ENCODE peak calls at places on chromosome 5, in four cellular contexts. One of them, this sample, is unnamed.

GRCh38 chr5:130365956-130366355 is 461.7 kb downstream of the CHSY3 start:
- DNase-seq in heart right ventricle: no peak
- DNase-seq in cardiac muscle cell: no peak
- DNase-seq in HFF-Myc: no peak
- DNase-seq in this sample: no peak

GRCh38 chr5:134041570-134042411 is 37.0 kb upstream of the VDAC1 start:
- DNase-seq in heart right ventricle: no peak
- DNase-seq in cardiac muscle cell: no peak
- DNase-seq in HFF-Myc: no peak
- DNase-seq in this sample: no peak

GRCh38 chr5:174723979-174724483 is 351 bp upstream of the MSX2 start:
- DNase-seq in heart right ventricle: no peak
- DNase-seq in cardiac muscle cell: peak
- DNase-seq in HFF-Myc: no peak
- DNase-seq in this sample: no peak

GRCh38 chr5:99940540-99940939 is 594.6 kb upstream of the FAM174A start:
- DNase-seq in heart right ventricle: no peak
- DNase-seq in cardiac muscle cell: no peak
- DNase-seq in HFF-Myc: no peak
- DNase-seq in this sample: no peak

GRCh38 chr5:24163091-24163490 is 481.7 kb downstream of the CDH10 start:
- DNase-seq in heart right ventricle: no peak
- DNase-seq in cardiac muscle cell: no peak
- DNase-seq in HFF-Myc: no peak
- DNase-seq in this sample: no peak

GRCh38 chr5:146283344-146283761 is 55.3 kb upstream of the POU4F3 start:
- DNase-seq in heart right ventricle: no peak
- DNase-seq in cardiac muscle cell: no peak
- DNase-seq in HFF-Myc: peak
- DNase-seq in this sample: peak

GRCh38 chr5:103010120-103010666 is 109.7 kb downstream of the GIN1 start:
- DNase-seq in heart right ventricle: no peak
- DNase-seq in cardiac muscle cell: no peak
- DNase-seq in HFF-Myc: no peak
- DNase-seq in this sample: no peak

GRCh38 chr5:96199713-96200183 is 233.3 kb downstream of the PCSK1 start:
- DNase-seq in heart right ventricle: no peak
- DNase-seq in cardiac muscle cell: no peak
- DNase-seq in HFF-Myc: no peak
- DNase-seq in this sample: no peak

GRCh38 chr5:118679123-118679940 is 309.0 kb downstream of the DTWD2 start:
- DNase-seq in heart right ventricle: no peak
- DNase-seq in cardiac muscle cell: no peak
- DNase-seq in HFF-Myc: no peak
- DNase-seq in this sample: no peak

GRCh38 chr5:68285857-68286611 is 70.5 kb downstream of the PIK3R1 start:
- DNase-seq in heart right ventricle: no peak
- DNase-seq in cardiac muscle cell: peak
- DNase-seq in HFF-Myc: no peak
- DNase-seq in this sample: no peak

GRCh38 chr5:68698025-68698940 is 395.5 kb upstream of the SLC30A5 start:
- DNase-seq in heart right ventricle: no peak
- DNase-seq in cardiac muscle cell: no peak
- DNase-seq in HFF-Myc: no peak
- DNase-seq in this sample: no peak

GRCh38 chr5:17187401-17187800 is 30.0 kb upstream of the BASP1 start:
- DNase-seq in heart right ventricle: no peak
- DNase-seq in cardiac muscle cell: no peak
- DNase-seq in HFF-Myc: no peak
- DNase-seq in this sample: no peak

GRCh38 chr5:84724683-84725082 is 340.0 kb upstream of the EDIL3 start:
- DNase-seq in heart right ventricle: no peak
- DNase-seq in cardiac muscle cell: no peak
- DNase-seq in HFF-Myc: no peak
- DNase-seq in this sample: peak

GRCh38 chr5:17990168-17990567 is 355.9 kb downstream of the TAF11L14 start:
- DNase-seq in heart right ventricle: no peak
- DNase-seq in cardiac muscle cell: no peak
- DNase-seq in HFF-Myc: no peak
- DNase-seq in this sample: no peak

GRCh38 chr5:37988454-37989046 is 148.7 kb upstream of the GDNF start:
- DNase-seq in heart right ventricle: no peak
- DNase-seq in cardiac muscle cell: no peak
- DNase-seq in HFF-Myc: no peak
- DNase-seq in this sample: no peak

GRCh38 chr5:9295466-9295801 is 250.4 kb downstream of the SEMA5A start:
- DNase-seq in heart right ventricle: no peak
- DNase-seq in cardiac muscle cell: no peak
- DNase-seq in HFF-Myc: no peak
- DNase-seq in this sample: no peak

GRCh38 chr5:170484847-170485605 is 18.8 kb upstream of the KCNIP1 start:
- DNase-seq in heart right ventricle: no peak
- DNase-seq in cardiac muscle cell: no peak
- DNase-seq in HFF-Myc: no peak
- DNase-seq in this sample: no peak

GRCh38 chr5:131466171-131466766 is 168.8 kb downstream of the RAPGEF6 start:
- DNase-seq in heart right ventricle: no peak
- DNase-seq in cardiac muscle cell: no peak
- DNase-seq in HFF-Myc: peak
- DNase-seq in this sample: peak

GRCh38 chr5:107231191-107231590 is 439.5 kb downstream of the EFNA5 start:
- DNase-seq in heart right ventricle: no peak
- DNase-seq in cardiac muscle cell: no peak
- DNase-seq in HFF-Myc: no peak
- DNase-seq in this sample: no peak

GRCh38 chr5:141359790-141360426 is at the start of gene PCDHGB2:
- DNase-seq in heart right ventricle: no peak
- DNase-seq in cardiac muscle cell: peak
- DNase-seq in HFF-Myc: no peak
- DNase-seq in this sample: no peak

GRCh38 chr5:145804701-145805100 is 30.4 kb downstream of the PRELID2 start:
- DNase-seq in heart right ventricle: no peak
- DNase-seq in cardiac muscle cell: no peak
- DNase-seq in HFF-Myc: no peak
- DNase-seq in this sample: no peak

GRCh38 chr5:125394661-125395280 is 648.3 kb upstream of the ZNF608 start:
- DNase-seq in heart right ventricle: no peak
- DNase-seq in cardiac muscle cell: no peak
- DNase-seq in HFF-Myc: no peak
- DNase-seq in this sample: no peak

GRCh38 chr5:50922942-50923767 is 256.7 kb downstream of the PARP8 start:
- DNase-seq in heart right ventricle: peak
- DNase-seq in cardiac muscle cell: no peak
- DNase-seq in HFF-Myc: no peak
- DNase-seq in this sample: no peak

GRCh38 chr5:147966326-147966725 is 60.0 kb upstream of the C5orf46 start:
- DNase-seq in heart right ventricle: no peak
- DNase-seq in cardiac muscle cell: no peak
- DNase-seq in HFF-Myc: no peak
- DNase-seq in this sample: no peak

GRCh38 chr5:178232124-178232919 is at the start of gene PHYKPL:
- DNase-seq in heart right ventricle: peak
- DNase-seq in cardiac muscle cell: peak
- DNase-seq in HFF-Myc: no peak
- DNase-seq in this sample: no peak

GRCh38 chr5:18968966-18969365 is 1019.0 kb downstream of the CDH18 start:
- DNase-seq in heart right ventricle: no peak
- DNase-seq in cardiac muscle cell: no peak
- DNase-seq in HFF-Myc: no peak
- DNase-seq in this sample: no peak

GRCh38 chr5:78811121-78811832 is 162.7 kb upstream of the LHFPL2 start:
- DNase-seq in heart right ventricle: no peak
- DNase-seq in cardiac muscle cell: no peak
- DNase-seq in HFF-Myc: no peak
- DNase-seq in this sample: no peak

GRCh38 chr5:39058984-39059565 is 15.1 kb downstream of the RICTOR start:
- DNase-seq in heart right ventricle: no peak
- DNase-seq in cardiac muscle cell: no peak
- DNase-seq in HFF-Myc: no peak
- DNase-seq in this sample: no peak

GRCh38 chr5:5276471-5276870 is 136.3 kb downstream of the ADAMTS16 start:
- DNase-seq in heart right ventricle: no peak
- DNase-seq in cardiac muscle cell: no peak
- DNase-seq in HFF-Myc: no peak
- DNase-seq in this sample: no peak

GRCh38 chr5:65326912-65327311 is 154.8 kb downstream of the ADAMTS6 start:
- DNase-seq in heart right ventricle: no peak
- DNase-seq in cardiac muscle cell: no peak
- DNase-seq in HFF-Myc: peak
- DNase-seq in this sample: no peak

GRCh38 chr5:154276932-154277331 is 86.4 kb downstream of the GALNT10 start:
- DNase-seq in heart right ventricle: peak
- DNase-seq in cardiac muscle cell: no peak
- DNase-seq in HFF-Myc: peak
- DNase-seq in this sample: peak

GRCh38 chr5:176732306-176732705 is 78.1 kb upstream of the UNC5A start:
- DNase-seq in heart right ventricle: no peak
- DNase-seq in cardiac muscle cell: no peak
- DNase-seq in HFF-Myc: no peak
- DNase-seq in this sample: no peak

GRCh38 chr5:133936611-133937015 is 31.8 kb downstream of the C5orf15 start:
- DNase-seq in heart right ventricle: no peak
- DNase-seq in cardiac muscle cell: no peak
- DNase-seq in HFF-Myc: no peak
- DNase-seq in this sample: no peak

GRCh38 chr5:138000102-138000723 is 32.7 kb downstream of the FAM13B start:
- DNase-seq in heart right ventricle: no peak
- DNase-seq in cardiac muscle cell: no peak
- DNase-seq in HFF-Myc: no peak
- DNase-seq in this sample: no peak

GRCh38 chr5:116887104-116887503 is 312.5 kb upstream of the SEMA6A start:
- DNase-seq in heart right ventricle: no peak
- DNase-seq in cardiac muscle cell: no peak
- DNase-seq in HFF-Myc: no peak
- DNase-seq in this sample: no peak

GRCh38 chr5:10308844-10309243 is 1.1 kb upstream of the CMBL start:
- DNase-seq in heart right ventricle: no peak
- DNase-seq in cardiac muscle cell: no peak
- DNase-seq in HFF-Myc: no peak
- DNase-seq in this sample: no peak

GRCh38 chr5:10307206-10308148 is at the start of gene CMBL:
- DNase-seq in heart right ventricle: peak
- DNase-seq in cardiac muscle cell: peak
- DNase-seq in HFF-Myc: no peak
- DNase-seq in this sample: no peak

GRCh38 chr5:10304932-10305331 is 2.8 kb downstream of the CMBL start:
- DNase-seq in heart right ventricle: no peak
- DNase-seq in cardiac muscle cell: no peak
- DNase-seq in HFF-Myc: no peak
- DNase-seq in this sample: no peak

GRCh38 chr5:10306114-10306513 is 1.6 kb downstream of the CMBL start:
- DNase-seq in heart right ventricle: no peak
- DNase-seq in cardiac muscle cell: no peak
- DNase-seq in HFF-Myc: no peak
- DNase-seq in this sample: no peak

DNA sequence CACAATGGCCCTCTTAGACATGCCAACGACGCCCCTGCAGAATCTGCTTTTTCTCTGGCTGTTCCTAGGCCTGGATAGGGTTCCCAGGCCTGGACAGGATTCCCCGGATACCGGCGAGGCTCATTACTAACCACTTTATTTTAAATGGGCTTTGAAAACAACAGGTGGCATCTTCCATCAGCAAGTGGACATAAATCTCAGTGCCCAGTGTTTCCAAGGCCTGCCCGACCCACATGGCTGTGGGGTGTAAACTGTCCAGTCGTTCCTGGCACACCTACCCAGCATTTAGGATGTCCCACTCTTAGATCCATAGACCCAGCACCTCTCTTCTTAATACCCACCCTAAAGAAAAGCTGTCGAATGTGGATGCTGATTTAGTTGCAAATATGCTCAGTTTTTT is 896 bp downstream of the CMBL start:
- DNase-seq in heart right ventricle: no peak
- DNase-seq in cardiac muscle cell: no peak
- DNase-seq in HFF-Myc: no peak
- DNase-seq in this sample: no peak
- H3K4me3 ChIP-seq in heart right ventricle: peak
- H3K4me3 ChIP-seq in cardiac muscle cell: no peak
- H3K4me3 ChIP-seq in HFF-Myc: peak
- H3K4me3 ChIP-seq in this sample: peak

GRCh38 chr5:173271371-173271770 is 36.4 kb upstream of the NKX2-5 start:
- DNase-seq in heart right ventricle: no peak
- DNase-seq in cardiac muscle cell: no peak
- DNase-seq in HFF-Myc: no peak
- DNase-seq in this sample: no peak
- H3K4me3 ChIP-seq in heart right ventricle: no peak
- H3K4me3 ChIP-seq in cardiac muscle cell: no peak
- H3K4me3 ChIP-seq in HFF-Myc: no peak
- H3K4me3 ChIP-seq in this sample: no peak

DNA sequence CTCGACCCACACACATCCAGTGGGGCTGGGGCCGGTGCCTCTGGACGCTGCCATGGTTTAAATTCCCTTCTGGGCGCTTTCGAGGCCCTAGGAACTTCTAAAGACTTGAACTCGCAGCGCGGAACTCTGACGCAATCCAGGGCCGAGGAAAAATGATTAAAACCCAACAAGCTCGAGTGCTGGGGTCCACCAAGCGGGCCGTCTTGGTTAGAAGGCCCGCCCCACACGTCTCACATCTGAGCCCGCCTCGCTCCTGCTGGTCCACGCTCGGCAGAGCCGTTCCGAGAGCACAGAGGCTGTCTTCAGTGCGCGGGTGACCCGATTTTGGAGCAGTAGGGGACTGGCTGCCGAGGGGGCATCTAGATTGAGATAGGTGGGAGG is 1.5 kb downstream of the CRHBP start:
- DNase-seq in heart right ventricle: peak
- DNase-seq in cardiac muscle cell: no peak
- DNase-seq in HFF-Myc: no peak
- DNase-seq in this sample: no peak
- H3K4me3 ChIP-seq in heart right ventricle: peak
- H3K4me3 ChIP-seq in cardiac muscle cell: peak
- H3K4me3 ChIP-seq in HFF-Myc: peak
- H3K4me3 ChIP-seq in this sample: peak

DNA sequence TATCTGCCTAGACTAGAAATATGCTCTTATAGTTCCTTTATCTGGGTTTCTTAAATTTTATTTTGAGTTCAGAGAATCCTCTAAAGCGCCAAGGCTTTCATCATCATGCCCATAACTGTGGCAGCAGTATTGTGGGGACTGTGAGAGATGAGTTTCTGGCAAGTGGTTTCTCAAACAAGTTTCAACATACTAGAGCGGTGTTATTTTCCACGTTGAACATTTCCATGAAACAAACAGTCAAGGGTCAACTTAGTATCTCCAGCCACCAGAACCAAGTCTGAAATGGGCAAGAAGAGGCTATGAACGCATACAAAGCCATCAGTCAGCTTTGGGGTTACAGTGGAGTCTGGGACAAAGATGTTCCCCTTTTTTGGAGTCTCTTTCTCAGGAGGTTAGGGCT is 40.3 kb downstream of the SERINC5 start:
- DNase-seq in heart right ventricle: no peak
- DNase-seq in cardiac muscle cell: no peak
- DNase-seq in HFF-Myc: no peak
- DNase-seq in this sample: no peak
- H3K4me3 ChIP-seq in heart right ventricle: no peak
- H3K4me3 ChIP-seq in cardiac muscle cell: no peak
- H3K4me3 ChIP-seq in HFF-Myc: no peak
- H3K4me3 ChIP-seq in this sample: no peak